ENCODE peak calls at places on chromosomes 11 and 22, in eight cellular contexts. B is NCI-H345; Q is NCI-H1436; A is neuronal stem cell; W is posterior vena cava; F is Daoy; V is ELF-1; Z is stimulated activated naive CD8-positive, alpha-beta T cell treated with anti-CD3 and anti-CD28 coated beads, Interleukin-15, Interleukin-2, amounts not matched to agents 100 U/mL and 50 U/mL, for 24 hours. D is an unnamed sample.

GRCh38 chr11:34633990-34634725 is 13.3 kb downstream of the EHF start:
- DNase-seq in B (peak; percentile 9), Q (no peak), A (no peak), W (no peak), F (no peak), V (no peak), Z (no peak), D (no peak)

GRCh38 chr11:67303989-67304411 is 670 bp downstream of the SSH3 start:
- DNase-seq in B (no peak), Q (no peak), A (no peak), W (peak; percentile 81), F (peak; percentile 29), V (peak; percentile 75), Z (peak; percentile 31), D (no peak)

GRCh38 chr11:119700536-119701346 is 28.3 kb downstream of the NECTIN1 start:
- DNase-seq in B (no peak), Q (no peak), A (no peak), W (no peak), F (no peak), V (no peak), Z (peak; percentile 11), D (no peak)

GRCh38 chr11:19651654-19652053 is 61.0 kb upstream of the NAV2 start:
- DNase-seq in B (no peak), Q (no peak), A (no peak), W (no peak), F (no peak), V (no peak), Z (no peak), D (no peak)

GRCh38 chr11:102669664-102670063 is 35.9 kb downstream of the MMP27 start:
- DNase-seq in B (no peak), Q (no peak), A (no peak), W (no peak), F (no peak), V (no peak), Z (no peak), D (no peak)

GRCh38 chr11:58580311-58580710 is 1.4 kb downstream of the ZFP91 start:
- DNase-seq in B (no peak), Q (no peak), A (no peak), W (no peak), F (no peak), V (no peak), Z (no peak), D (no peak)

GRCh38 chr22:45208993-45209838 is 31.5 kb downstream of the KIAA0930 start:
- DNase-seq in B (no peak), Q (peak; percentile 26), A (peak; percentile 55), W (peak; percentile 90), F (peak; percentile 78), V (peak; percentile 54), Z (peak; percentile 48), D (peak; percentile 52)

GRCh38 chr11:47357985-47358730 is 5.7 kb upstream of the MYBPC3 start:
- DNase-seq in B (no peak), Q (no peak), A (no peak), W (no peak), F (no peak), V (no peak), Z (no peak), D (no peak)

GRCh38 chr11:13166036-13166435 is 111.6 kb upstream of the BMAL1 start:
- DNase-seq in B (no peak), Q (no peak), A (no peak), W (no peak), F (no peak), V (no peak), Z (no peak), D (no peak)

GRCh38 chr11:126716456-126717083 is 284.0 kb downstream of the KIRREL3 start:
- DNase-seq in B (peak; percentile 50), Q (peak; percentile 19), A (no peak), W (peak; percentile 50), F (peak; percentile 47), V (peak; percentile 69), Z (peak; percentile 51), D (peak; percentile 44)

GRCh38 chr11:103609117-103610066 is 427.0 kb upstream of the DDI1 start:
- DNase-seq in B (no peak), Q (no peak), A (no peak), W (no peak), F (peak; percentile 55), V (peak; percentile 66), Z (no peak), D (no peak)

GRCh38 chr11:6353367-6353987 is 33.2 kb upstream of the CAVIN3 start:
- DNase-seq in B (peak; percentile 82), Q (peak; percentile 80), A (peak; percentile 70), W (no peak), F (peak; percentile 68), V (peak; percentile 92), Z (peak; percentile 65), D (peak; percentile 65)

GRCh38 chr11:72940417-72940816 is 126.2 kb downstream of the ATG16L2 start:
- DNase-seq in B (no peak), Q (no peak), A (no peak), W (no peak), F (no peak), V (no peak), Z (no peak), D (no peak)

GRCh38 chr22:40452730-40453487 is 82.5 kb downstream of the SGSM3 start:
- DNase-seq in B (peak; percentile 24), Q (no peak), A (no peak), W (no peak), F (no peak), V (no peak), Z (no peak), D (no peak)

GRCh38 chr11:73204711-73205121 is 13.4 kb upstream of the P2RY2 start:
- DNase-seq in B (no peak), Q (no peak), A (no peak), W (no peak), F (no peak), V (no peak), Z (no peak), D (no peak)

GRCh38 chr11:111018571-111018970 is 227.0 kb upstream of the POU2AF2 start:
- DNase-seq in B (no peak), Q (no peak), A (no peak), W (no peak), F (no peak), V (no peak), Z (no peak), D (no peak)

GRCh38 chr11:31986201-31986889 is 104.5 kb upstream of the RCN1 start:
- DNase-seq in B (no peak), Q (no peak), A (no peak), W (no peak), F (no peak), V (no peak), Z (no peak), D (no peak)

D was measured in activated naive CD8-positive, alpha-beta T cell treated with anti-CD3 and anti-CD28 coated beads, Interleukin-2, amount 50 U/mL, for 24 hours.